ENCODE peak calls at places on chromosomes 16 and 17, in six cellular contexts. Y is HTR-8/SVneo; A is GM04503; O is stimulated activated naive CD8-positive, alpha-beta T cell treated with anti-CD3 and anti-CD28 coated beads, Interleukin-15, Interleukin-2, amounts not matched to agents 100 U/mL and 50 U/mL, for 24 hours; Z is kidney epithelial cell; E is fibroblast of lung. K is an unnamed sample.

GRCh38 chr16:87924937-87925670 is 11.2 kb downstream of the CA5A start:
- DNase-seq in A (no peak), Y (no peak), O (no peak), Z (peak), E (no peak), K (no peak)

GRCh38 chr16:85402910-85403692 is 210.0 kb upstream of the GSE1 start:
- DNase-seq in A (no peak), Z (no peak), Y (no peak), E (peak), O (peak), K (no peak)

GRCh38 chr16:89020068-89020924 is 43.3 kb upstream of the CBFA2T3 start:
- DNase-seq in E (no peak), O (peak), Z (no peak), Y (no peak), A (no peak), K (no peak)

GRCh38 chr16:72946474-72947194 is 101.3 kb downstream of the ZFHX3 start:
- DNase-seq in E (peak), A (no peak), Z (no peak), Y (no peak), O (no peak), K (no peak)

GRCh38 chr16:53932975-53933374 is 229.0 kb downstream of the FTO start:
- DNase-seq in A (no peak), Y (no peak), O (no peak), Z (no peak), E (no peak), K (no peak)

GRCh38 chr17:73068322-73069153 is 23.9 kb downstream of the SLC39A11 start:
- DNase-seq in A (peak), Z (peak), Y (peak), E (peak), O (no peak), K (no peak)

GRCh38 chr17:58238147-58238634 is at the start of gene LPO:
- DNase-seq in O (no peak), Y (no peak), Z (no peak), E (no peak), A (no peak), K (no peak)

GRCh38 chr17:30000001-30000754 is 58.7 kb downstream of the EFCAB5 start:
- DNase-seq in A (no peak), Y (no peak), Z (no peak), E (no peak), O (no peak), K (no peak)

GRCh38 chr16:23362460-23363317 is 60.6 kb downstream of the SCNN1B start:
- DNase-seq in E (no peak), Z (no peak), O (no peak), Y (no peak), A (no peak), K (peak)

GRCh38 chr16:88977028-88977844 is at the start of gene CBFA2T3:
- DNase-seq in Y (no peak), A (no peak), Z (no peak), O (no peak), E (no peak), K (no peak)

GRCh38 chr16:69727916-69728270 is 1.5 kb upstream of the NQO1 start:
- DNase-seq in Y (no peak), E (no peak), Z (no peak), A (no peak), O (no peak), K (no peak)

GRCh38 chr17:40931311-40931710 is 6.1 kb downstream of the KRT23 start:
- DNase-seq in O (no peak), E (no peak), Y (no peak), Z (no peak), A (no peak), K (no peak)

GRCh38 chr17:42561908-42562844 is at the start of gene COASY:
- DNase-seq in A (peak), O (peak), E (peak), Y (peak), Z (peak), K (peak)

GRCh38 chr17:34980681-34981537 is 597 bp downstream of the LIG3 start:
- DNase-seq in Z (peak), A (peak), E (peak), Y (peak), O (peak), K (peak)

GRCh38 chr16:52383640-52384292 is 163.2 kb downstream of the TOX3 start:
- DNase-seq in A (no peak), Z (peak), Y (no peak), O (no peak), E (peak), K (peak)

GRCh38 chr16:27314161-27314723 is 468 bp downstream of the IL4R start:
- DNase-seq in Y (peak), A (peak), O (peak), Z (peak), E (peak), K (peak)

GRCh38 chr17:9195961-9196668 is 174.8 kb downstream of the NTN1 start:
- DNase-seq in Y (no peak), O (no peak), A (no peak), Z (no peak), E (no peak), K (no peak)

GRCh38 chr17:10099051-10099571 is 99.3 kb downstream of the GAS7 start:
- DNase-seq in A (peak), Z (no peak), O (no peak), E (peak), Y (peak), K (no peak)

GRCh38 chr17:21020622-21021021 is 22.2 kb downstream of the USP22 start:
- DNase-seq in Z (no peak), E (no peak), A (no peak), Y (no peak), O (no peak), K (no peak)

GRCh38 chr17:8159459-8160223 is 3.1 kb downstream of the VAMP2 start:
- DNase-seq in Z (no peak), O (no peak), A (no peak), Y (no peak), E (no peak), K (no peak)

GRCh38 chr16:87412996-87413421 is 20.9 kb downstream of the MAP1LC3B start:
- DNase-seq in O (no peak), E (no peak), A (no peak), Y (no peak), Z (no peak), K (no peak)

GRCh38 chr17:7932483-7932891 is 481 bp downstream of the CNTROB start:
- DNase-seq in E (peak), Z (no peak), A (no peak), O (peak), Y (peak), K (peak)

GRCh38 chr16:23294260-23294659 is 7.8 kb upstream of the SCNN1B start:
- DNase-seq in E (no peak), Z (no peak), Y (no peak), A (no peak), O (no peak), K (no peak)

GRCh38 chr17:50774225-50774803 is 7.0 kb upstream of the ANKRD40CL start:
- DNase-seq in E (no peak), A (no peak), Z (no peak), O (no peak), Y (no peak), K (no peak)

GRCh38 chr16:11155284-11155806 is 100.7 kb downstream of the SOCS1 start:
- DNase-seq in Y (peak), O (no peak), E (peak), A (no peak), Z (no peak), K (no peak)

GRCh38 chr17:68909066-68909465 is 46.1 kb downstream of the ABCA8 start:
- DNase-seq in A (peak), O (no peak), Z (peak), Y (peak), E (peak), K (peak)

GRCh38 chr17:45841098-45841497 is 3.6 kb upstream of the SPPL2C start:
- DNase-seq in O (no peak), Y (no peak), A (no peak), Z (no peak), E (no peak), K (no peak)

GRCh38 chr17:39634384-39634871 is 2.5 kb upstream of the STARD3 start:
- DNase-seq in A (no peak), Y (peak), O (no peak), E (no peak), Z (no peak), K (peak)

GRCh38 chr17:57619061-57619937 is 125.8 kb downstream of the CCDC182 start:
- DNase-seq in Z (no peak), O (no peak), E (peak), Y (peak), A (no peak), K (no peak)

GRCh38 chr16:85172465-85173071 is 60.3 kb upstream of the CIBAR2 start:
- DNase-seq in O (no peak), E (peak), A (no peak), Z (no peak), Y (peak), K (no peak)

GRCh38 chr17:81034168-81034777 is 678 bp upstream of the BAIAP2 start:
- DNase-seq in E (no peak), O (no peak), A (no peak), Z (no peak), Y (no peak), K (no peak)

GRCh38 chr17:43338886-43339516 is 59.8 kb upstream of the ARL4D start:
- DNase-seq in E (peak), Z (no peak), A (no peak), O (peak), Y (no peak), K (peak)

GRCh38 chr17:74125160-74125559 is 78.3 kb upstream of the RPL38 start:
- DNase-seq in E (no peak), Y (no peak), A (no peak), O (no peak), Z (no peak), K (no peak)

GRCh38 chr17:38747385-38748328 is 479 bp downstream of the PCGF2 start:
- DNase-seq in O (no peak), Y (no peak), E (no peak), A (no peak), Z (no peak), K (no peak)

GRCh38 chr16:51762081-51762995 is 611.3 kb upstream of the SALL1 start:
- DNase-seq in Z (peak), A (peak), Y (peak), E (peak), O (peak), K (peak)

K was measured in LoVo.